ENCODE peak calls at places on chromosomes 12 and 14, in ten cellular contexts. One of them, this sample, is unnamed. For H3K4me1, the result is how much of the 10 kb centered on the place peaks cover.

GRCh38 chr12:68319988-68320623 is 12.1 kb downstream of the MDM1 start:
- DNase-seq in mesendoderm: no peak
- DNase-seq in esophagus squamous epithelium: no peak
- DNase-seq in aorta: no peak
- DNase-seq in small intestine: no peak
- DNase-seq in A549: no peak
- DNase-seq in MM.1S: no peak
- DNase-seq in sigmoid colon: peak
- DNase-seq in GM23338: no peak
- DNase-seq in CD8-positive, alpha-beta T cell: no peak
- DNase-seq in this sample: peak

GRCh38 chr14:81137316-81137715 is 83.4 kb downstream of the GTF2A1 start:
- DNase-seq in mesendoderm: peak
- DNase-seq in esophagus squamous epithelium: no peak
- DNase-seq in aorta: no peak
- DNase-seq in small intestine: no peak
- DNase-seq in A549: peak
- DNase-seq in MM.1S: no peak
- DNase-seq in sigmoid colon: no peak
- DNase-seq in GM23338: no peak
- DNase-seq in CD8-positive, alpha-beta T cell: no peak
- DNase-seq in this sample: no peak

GRCh38 chr12:121456551-121456950 is 56.6 kb downstream of the RNF34 start:
- DNase-seq in mesendoderm: peak
- DNase-seq in esophagus squamous epithelium: no peak
- DNase-seq in aorta: peak
- DNase-seq in small intestine: no peak
- DNase-seq in A549: no peak
- DNase-seq in MM.1S: no peak
- DNase-seq in sigmoid colon: no peak
- DNase-seq in GM23338: no peak
- DNase-seq in CD8-positive, alpha-beta T cell: no peak
- DNase-seq in this sample: no peak

GRCh38 chr12:116381744-116382455 is 104.4 kb upstream of the MED13L start:
- DNase-seq in mesendoderm: peak
- DNase-seq in esophagus squamous epithelium: no peak
- DNase-seq in aorta: peak
- DNase-seq in small intestine: no peak
- DNase-seq in A549: peak
- DNase-seq in MM.1S: no peak
- DNase-seq in sigmoid colon: no peak
- DNase-seq in GM23338: peak
- DNase-seq in CD8-positive, alpha-beta T cell: no peak
- DNase-seq in this sample: no peak

GRCh38 chr12:113196996-113197395 is 11.5 kb downstream of the RITA1 start:
- DNase-seq in mesendoderm: peak
- DNase-seq in esophagus squamous epithelium: no peak
- DNase-seq in aorta: peak
- DNase-seq in small intestine: peak
- DNase-seq in A549: peak
- DNase-seq in MM.1S: peak
- DNase-seq in sigmoid colon: peak
- DNase-seq in GM23338: peak
- DNase-seq in CD8-positive, alpha-beta T cell: no peak
- DNase-seq in this sample: no peak

GRCh38 chr12:7161811-7162210 is 27.7 kb upstream of the PEX5 start:
- DNase-seq in mesendoderm: no peak
- DNase-seq in esophagus squamous epithelium: no peak
- DNase-seq in aorta: no peak
- DNase-seq in small intestine: no peak
- DNase-seq in A549: no peak
- DNase-seq in MM.1S: no peak
- DNase-seq in sigmoid colon: peak
- DNase-seq in GM23338: no peak
- DNase-seq in CD8-positive, alpha-beta T cell: no peak
- DNase-seq in this sample: no peak

GRCh38 chr12:546265-546919 is 86.7 kb downstream of the B4GALNT3 start:
- DNase-seq in mesendoderm: peak
- DNase-seq in esophagus squamous epithelium: no peak
- DNase-seq in aorta: no peak
- DNase-seq in small intestine: no peak
- DNase-seq in A549: peak
- DNase-seq in MM.1S: no peak
- DNase-seq in sigmoid colon: no peak
- DNase-seq in GM23338: peak
- DNase-seq in CD8-positive, alpha-beta T cell: no peak
- DNase-seq in this sample: no peak

GRCh38 chr12:2051700-2052625 is 824 bp upstream of the CACNA1C start:
- DNase-seq in mesendoderm: no peak
- DNase-seq in esophagus squamous epithelium: no peak
- DNase-seq in aorta: no peak
- DNase-seq in small intestine: no peak
- DNase-seq in A549: no peak
- DNase-seq in MM.1S: no peak
- DNase-seq in sigmoid colon: no peak
- DNase-seq in GM23338: peak
- DNase-seq in CD8-positive, alpha-beta T cell: no peak
- DNase-seq in this sample: no peak

GRCh38 chr12:64609543-64610091 is 678 bp upstream of the RASSF3 start:
- DNase-seq in mesendoderm: peak
- DNase-seq in esophagus squamous epithelium: no peak
- DNase-seq in aorta: no peak
- DNase-seq in small intestine: peak
- DNase-seq in A549: no peak
- DNase-seq in MM.1S: peak
- DNase-seq in sigmoid colon: no peak
- DNase-seq in GM23338: no peak
- DNase-seq in CD8-positive, alpha-beta T cell: no peak
- DNase-seq in this sample: no peak

GRCh38 chr12:64611430-64612286 is 1.4 kb downstream of the RASSF3 start:
- DNase-seq in mesendoderm: no peak
- DNase-seq in esophagus squamous epithelium: no peak
- DNase-seq in aorta: peak
- DNase-seq in small intestine: peak
- DNase-seq in A549: no peak
- DNase-seq in MM.1S: peak
- DNase-seq in sigmoid colon: peak
- DNase-seq in GM23338: no peak
- DNase-seq in CD8-positive, alpha-beta T cell: no peak
- DNase-seq in this sample: peak

GRCh38 chr12:64610660-64611429 is 550 bp downstream of the RASSF3 start:
- DNase-seq in mesendoderm: peak
- DNase-seq in esophagus squamous epithelium: no peak
- DNase-seq in aorta: peak
- DNase-seq in small intestine: peak
- DNase-seq in A549: peak
- DNase-seq in MM.1S: peak
- DNase-seq in sigmoid colon: peak
- DNase-seq in GM23338: peak
- DNase-seq in CD8-positive, alpha-beta T cell: peak
- DNase-seq in this sample: peak

GRCh38 chr12:64610092-64610659 is at the start of gene RASSF3:
- DNase-seq in mesendoderm: peak
- DNase-seq in esophagus squamous epithelium: peak
- DNase-seq in aorta: peak
- DNase-seq in small intestine: peak
- DNase-seq in A549: peak
- DNase-seq in MM.1S: peak
- DNase-seq in sigmoid colon: peak
- DNase-seq in GM23338: peak
- DNase-seq in CD8-positive, alpha-beta T cell: peak
- DNase-seq in this sample: peak

GRCh38 chr12:64612843-64613242 is 2.5 kb downstream of the RASSF3 start:
- DNase-seq in mesendoderm: no peak
- DNase-seq in esophagus squamous epithelium: no peak
- DNase-seq in aorta: no peak
- DNase-seq in small intestine: no peak
- DNase-seq in A549: no peak
- DNase-seq in MM.1S: no peak
- DNase-seq in sigmoid colon: no peak
- DNase-seq in GM23338: no peak
- DNase-seq in CD8-positive, alpha-beta T cell: no peak
- DNase-seq in this sample: no peak
- H3K4me1 ChIP-seq in mesendoderm: under half
- H3K4me1 ChIP-seq in esophagus squamous epithelium: half or more
- H3K4me1 ChIP-seq in aorta: under half
- H3K4me1 ChIP-seq in small intestine: under half
- H3K4me1 ChIP-seq in A549: under half
- H3K4me1 ChIP-seq in MM.1S: under half
- H3K4me1 ChIP-seq in sigmoid colon: under half
- H3K4me1 ChIP-seq in GM23338: under half
- H3K4me1 ChIP-seq in CD8-positive, alpha-beta T cell: under half
- H3K4me1 ChIP-seq in this sample: under half

GRCh38 chr12:47824198-47824597 is 4.5 kb upstream of the HDAC7 start:
- DNase-seq in mesendoderm: no peak
- DNase-seq in esophagus squamous epithelium: no peak
- DNase-seq in aorta: no peak
- DNase-seq in small intestine: no peak
- DNase-seq in A549: no peak
- DNase-seq in MM.1S: peak
- DNase-seq in sigmoid colon: no peak
- DNase-seq in GM23338: no peak
- DNase-seq in CD8-positive, alpha-beta T cell: no peak
- DNase-seq in this sample: no peak

GRCh38 chr12:47823422-47824086 is 3.9 kb upstream of the HDAC7 start:
- DNase-seq in mesendoderm: no peak
- DNase-seq in esophagus squamous epithelium: no peak
- DNase-seq in aorta: no peak
- DNase-seq in small intestine: no peak
- DNase-seq in A549: no peak
- DNase-seq in MM.1S: no peak
- DNase-seq in sigmoid colon: no peak
- DNase-seq in GM23338: no peak
- DNase-seq in CD8-positive, alpha-beta T cell: no peak
- DNase-seq in this sample: no peak

GRCh38 chr12:47824629-47825028 is 4.9 kb upstream of the HDAC7 start:
- DNase-seq in mesendoderm: no peak
- DNase-seq in esophagus squamous epithelium: no peak
- DNase-seq in aorta: no peak
- DNase-seq in small intestine: no peak
- DNase-seq in A549: no peak
- DNase-seq in MM.1S: no peak
- DNase-seq in sigmoid colon: no peak
- DNase-seq in GM23338: no peak
- DNase-seq in CD8-positive, alpha-beta T cell: no peak
- DNase-seq in this sample: no peak

GRCh38 chr12:47822863-47823262 is 3.2 kb upstream of the HDAC7 start:
- DNase-seq in mesendoderm: no peak
- DNase-seq in esophagus squamous epithelium: no peak
- DNase-seq in aorta: peak
- DNase-seq in small intestine: no peak
- DNase-seq in A549: no peak
- DNase-seq in MM.1S: no peak
- DNase-seq in sigmoid colon: no peak
- DNase-seq in GM23338: no peak
- DNase-seq in CD8-positive, alpha-beta T cell: no peak
- DNase-seq in this sample: no peak

DNA sequence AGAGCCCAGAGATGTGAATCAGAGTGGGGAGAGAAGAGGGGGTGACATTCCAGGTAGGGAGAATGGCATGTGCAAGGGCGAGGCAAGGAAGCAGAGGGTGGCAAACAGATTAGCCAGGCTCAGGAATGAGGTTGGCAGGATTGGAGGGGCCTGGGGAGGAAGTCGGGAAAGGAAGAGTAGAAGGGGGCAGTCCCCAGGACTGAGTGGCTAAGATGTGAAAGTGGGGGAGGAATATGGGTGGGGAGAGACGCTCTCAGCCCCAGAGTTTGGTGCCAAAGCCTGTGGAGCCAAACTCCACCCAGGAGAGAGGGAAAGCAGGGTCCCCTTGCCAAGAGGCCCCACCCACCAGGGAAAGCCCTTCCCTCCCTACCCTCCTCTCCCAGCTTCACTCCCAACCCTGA is 5.5 kb upstream of the HDAC7 start:
- DNase-seq in mesendoderm: no peak
- DNase-seq in esophagus squamous epithelium: no peak
- DNase-seq in aorta: peak
- DNase-seq in small intestine: no peak
- DNase-seq in A549: peak
- DNase-seq in MM.1S: no peak
- DNase-seq in sigmoid colon: peak
- DNase-seq in GM23338: peak
- DNase-seq in CD8-positive, alpha-beta T cell: no peak
- DNase-seq in this sample: peak
- H3K4me1 ChIP-seq in mesendoderm: under half
- H3K4me1 ChIP-seq in esophagus squamous epithelium: half or more
- H3K4me1 ChIP-seq in aorta: under half
- H3K4me1 ChIP-seq in small intestine: under half
- H3K4me1 ChIP-seq in A549: half or more
- H3K4me1 ChIP-seq in MM.1S: under half
- H3K4me1 ChIP-seq in sigmoid colon: half or more
- H3K4me1 ChIP-seq in GM23338: under half
- H3K4me1 ChIP-seq in CD8-positive, alpha-beta T cell: half or more
- H3K4me1 ChIP-seq in this sample: half or more

GRCh38 chr14:60247994-60248696 is 876 bp upstream of the PPM1A start:
- DNase-seq in mesendoderm: peak
- DNase-seq in esophagus squamous epithelium: peak
- DNase-seq in aorta: peak
- DNase-seq in small intestine: peak
- DNase-seq in A549: peak
- DNase-seq in MM.1S: peak
- DNase-seq in sigmoid colon: peak
- DNase-seq in GM23338: peak
- DNase-seq in CD8-positive, alpha-beta T cell: peak
- DNase-seq in this sample: peak

GRCh38 chr14:60250318-60251035 is 1.5 kb downstream of the PPM1A start:
- DNase-seq in mesendoderm: peak
- DNase-seq in esophagus squamous epithelium: no peak
- DNase-seq in aorta: no peak
- DNase-seq in small intestine: peak
- DNase-seq in A549: no peak
- DNase-seq in MM.1S: no peak
- DNase-seq in sigmoid colon: no peak
- DNase-seq in GM23338: peak
- DNase-seq in CD8-positive, alpha-beta T cell: no peak
- DNase-seq in this sample: no peak

GRCh38 chr14:60248697-60249314 is at the start of gene PPM1A:
- DNase-seq in mesendoderm: peak
- DNase-seq in esophagus squamous epithelium: peak
- DNase-seq in aorta: peak
- DNase-seq in small intestine: peak
- DNase-seq in A549: peak
- DNase-seq in MM.1S: peak
- DNase-seq in sigmoid colon: peak
- DNase-seq in GM23338: peak
- DNase-seq in CD8-positive, alpha-beta T cell: peak
- DNase-seq in this sample: peak

GRCh38 chr14:60251877-60252276 is 2.9 kb downstream of the PPM1A start:
- DNase-seq in mesendoderm: no peak
- DNase-seq in esophagus squamous epithelium: no peak
- DNase-seq in aorta: no peak
- DNase-seq in small intestine: no peak
- DNase-seq in A549: no peak
- DNase-seq in MM.1S: no peak
- DNase-seq in sigmoid colon: no peak
- DNase-seq in GM23338: no peak
- DNase-seq in CD8-positive, alpha-beta T cell: no peak
- DNase-seq in this sample: no peak

GRCh38 chr14:60249321-60250251 is 565 bp downstream of the PPM1A start:
- DNase-seq in mesendoderm: peak
- DNase-seq in esophagus squamous epithelium: no peak
- DNase-seq in aorta: peak
- DNase-seq in small intestine: peak
- DNase-seq in A549: peak
- DNase-seq in MM.1S: peak
- DNase-seq in sigmoid colon: peak
- DNase-seq in GM23338: peak
- DNase-seq in CD8-positive, alpha-beta T cell: peak
- DNase-seq in this sample: peak
- H3K4me1 ChIP-seq in mesendoderm: under half
- H3K4me1 ChIP-seq in esophagus squamous epithelium: half or more
- H3K4me1 ChIP-seq in aorta: under half
- H3K4me1 ChIP-seq in small intestine: under half
- H3K4me1 ChIP-seq in A549: under half
- H3K4me1 ChIP-seq in MM.1S: under half
- H3K4me1 ChIP-seq in sigmoid colon: under half
- H3K4me1 ChIP-seq in GM23338: under half
- H3K4me1 ChIP-seq in CD8-positive, alpha-beta T cell: under half
- H3K4me1 ChIP-seq in this sample: half or more

GRCh38 chr14:35193161-35193560 is 70.8 kb downstream of the PRORP start:
- DNase-seq in mesendoderm: no peak
- DNase-seq in esophagus squamous epithelium: no peak
- DNase-seq in aorta: no peak
- DNase-seq in small intestine: no peak
- DNase-seq in A549: no peak
- DNase-seq in MM.1S: no peak
- DNase-seq in sigmoid colon: no peak
- DNase-seq in GM23338: no peak
- DNase-seq in CD8-positive, alpha-beta T cell: no peak
- DNase-seq in this sample: no peak
- H3K4me1 ChIP-seq in mesendoderm: under half
- H3K4me1 ChIP-seq in esophagus squamous epithelium: under half
- H3K4me1 ChIP-seq in aorta: under half
- H3K4me1 ChIP-seq in small intestine: under half
- H3K4me1 ChIP-seq in A549: under half
- H3K4me1 ChIP-seq in MM.1S: under half
- H3K4me1 ChIP-seq in sigmoid colon: under half
- H3K4me1 ChIP-seq in GM23338: under half
- H3K4me1 ChIP-seq in CD8-positive, alpha-beta T cell: under half
- H3K4me1 ChIP-seq in this sample: under half